ENCODE peak calls at places on chromosomes 16 and 17, in seven cellular contexts. M is right lobe of liver; Y is GM03348; R is body of pancreas; L is NCI-H2081; J is left ventricle myocardium inferior; U is CD8-positive, alpha-beta T cell. W is an unnamed sample.

GRCh38 chr17:82301916-82302497 is 15.4 kb downstream of the CD7 start:
- DNase-seq in M (no peak), Y (no peak), R (no peak), L (no peak), J (no peak), U (peak), W (no peak)

GRCh38 chr17:79623786-79624657 is 13.2 kb upstream of the RBFOX3 start:
- DNase-seq in M (peak), Y (no peak), R (no peak), L (no peak), J (peak), U (no peak), W (no peak)

GRCh38 chr17:65750678-65751077 is 189.2 kb upstream of the AXIN2 start:
- DNase-seq in M (peak), Y (peak), R (peak), L (peak), J (peak), U (peak), W (peak)

GRCh38 chr17:50052822-50053653 is 2.9 kb upstream of the ITGA3 start:
- DNase-seq in M (peak), Y (no peak), R (peak), L (no peak), J (peak), U (no peak), W (no peak)

GRCh38 chr16:80910434-80910833 is 96.3 kb downstream of the CMC2 start:
- DNase-seq in M (no peak), Y (no peak), R (no peak), L (no peak), J (no peak), U (no peak), W (no peak)

GRCh38 chr16:12511708-12512107 is 292.0 kb downstream of the CPPED1 start:
- DNase-seq in M (no peak), Y (no peak), R (no peak), L (no peak), J (no peak), U (no peak), W (no peak)

GRCh38 chr17:76139261-76139752 is 1.7 kb downstream of the FOXJ1 start:
- DNase-seq in M (no peak), Y (no peak), R (no peak), L (no peak), J (no peak), U (no peak), W (no peak)

GRCh38 chr16:85759631-85760419 is 8.9 kb upstream of the C16orf74 start:
- DNase-seq in M (peak), Y (no peak), R (peak), L (peak), J (no peak), U (no peak), W (no peak)

GRCh38 chr17:74452841-74453661 is 13.4 kb upstream of the CD300A start:
- DNase-seq in M (peak), Y (no peak), R (peak), L (no peak), J (no peak), U (no peak), W (no peak)

GRCh38 chr17:52027620-52028019 is 130.9 kb downstream of the CA10 start:
- DNase-seq in M (no peak), Y (peak), R (no peak), L (no peak), J (no peak), U (no peak), W (peak)

GRCh38 chr16:71658771-71659170 is 32.8 kb downstream of the MARVELD3 start:
- DNase-seq in M (no peak), Y (no peak), R (no peak), L (no peak), J (no peak), U (no peak), W (peak)

GRCh38 chr16:30066882-30067583 is 1.5 kb downstream of the ALDOA start:
- DNase-seq in M (peak), Y (no peak), R (no peak), L (no peak), J (peak), U (no peak), W (no peak)

GRCh38 chr16:50548659-50549560 is 714 bp downstream of the NKD1 start:
- DNase-seq in M (no peak), Y (no peak), R (peak), L (no peak), J (no peak), U (no peak), W (peak)

GRCh38 chr16:53207810-53208752 is 153.3 kb downstream of the CHD9 start:
- DNase-seq in M (no peak), Y (peak), R (peak), L (peak), J (no peak), U (no peak), W (peak)

GRCh38 chr17:78345172-78345571 is 14.7 kb downstream of the SOCS3 start:
- DNase-seq in M (no peak), Y (no peak), R (no peak), L (no peak), J (no peak), U (no peak), W (no peak)

GRCh38 chr16:2815299-2815771 is 1.7 kb upstream of the PRSS21 start:
- DNase-seq in M (no peak), Y (no peak), R (no peak), L (no peak), J (no peak), U (no peak), W (no peak)

GRCh38 chr17:19812407-19812806 is 55.3 kb downstream of the ULK2 start:
- DNase-seq in M (no peak), Y (no peak), R (no peak), L (no peak), J (no peak), U (no peak), W (peak)

GRCh38 chr17:68805609-68806008 is 149.6 kb downstream of the ABCA8 start:
- DNase-seq in M (no peak), Y (no peak), R (no peak), L (no peak), J (no peak), U (no peak), W (no peak)

W was measured in adipocyte.